ENCODE peak calls at places on chromosomes 6 and 20, in seven cellular contexts. Q is body of pancreas, U is prostate gland, R is transverse colon, T is AG04450, A is lower lobe of right lung, N is IMR-90. B is an unnamed sample.

GRCh38 chr6:144480518-144480917 is 195.4 kb downstream of the UTRN start:
- DNase-seq in Q (no peak), U (no peak), R (no peak), T (no peak), A (no peak), N (peak), B (no peak)

GRCh38 chr6:163405412-163406309 is 8.9 kb upstream of the QKI start:
- DNase-seq in Q (peak), U (peak), R (peak), T (no peak), A (peak), N (no peak), B (no peak)

GRCh38 chr6:131136021-131136847 is 967 bp downstream of the AKAP7 start:
- DNase-seq in Q (peak), U (no peak), R (peak), T (no peak), A (no peak), N (peak), B (peak)

GRCh38 chr6:144468709-144469108 is 183.6 kb downstream of the UTRN start:
- DNase-seq in Q (no peak), U (no peak), R (no peak), T (no peak), A (no peak), N (no peak), B (no peak)

GRCh38 chr6:43904311-43905123 is 134.5 kb downstream of the VEGFA start:
- DNase-seq in Q (no peak), U (no peak), R (no peak), T (no peak), A (no peak), N (no peak), B (peak)

GRCh38 chr6:49966334-49966733 is 2.4 kb upstream of the DEFB114 start:
- DNase-seq in Q (no peak), U (no peak), R (no peak), T (no peak), A (no peak), N (no peak), B (no peak)

GRCh38 chr6:76885861-76886301 is 577.4 kb downstream of the HTR1B start:
- DNase-seq in Q (no peak), U (no peak), R (no peak), T (no peak), A (no peak), N (peak), B (peak)

GRCh38 chr20:14599613-14600012 is 262.2 kb upstream of the FLRT3 start:
- DNase-seq in Q (no peak), U (no peak), R (no peak), T (no peak), A (no peak), N (no peak), B (no peak)

GRCh38 chr20:20547221-20547875 is 165.1 kb downstream of the RALGAPA2 start:
- DNase-seq in Q (no peak), U (no peak), R (no peak), T (peak), A (no peak), N (peak), B (no peak)

GRCh38 chr20:44017905-44018683 is 103.4 kb downstream of the TOX2 start:
- DNase-seq in Q (peak), U (peak), R (peak), T (peak), A (peak), N (peak), B (peak)

GRCh38 chr20:63461364-63461763 is 11.1 kb downstream of the KCNQ2 start:
- DNase-seq in Q (no peak), U (no peak), R (no peak), T (no peak), A (no peak), N (no peak), B (no peak)

GRCh38 chr6:164188861-164189260 is 774.3 kb downstream of the QKI start:
- DNase-seq in Q (no peak), U (no peak), R (no peak), T (no peak), A (no peak), N (no peak), B (no peak)

GRCh38 chr6:83378621-83379388 is 52.0 kb downstream of the ME1 start:
- DNase-seq in Q (no peak), U (no peak), R (no peak), T (peak), A (no peak), N (peak), B (peak)

GRCh38 chr6:168131464-168132415 is 52.7 kb upstream of the FRMD1 start:
- DNase-seq in Q (no peak), U (no peak), R (no peak), T (no peak), A (no peak), N (no peak), B (no peak)

GRCh38 chr6:30075094-30075986 is at the start of gene RNF39:
- DNase-seq in Q (peak), U (peak), R (peak), T (no peak), A (peak), N (no peak), B (no peak)

GRCh38 chr20:63958964-63959698 is 2.9 kb upstream of the UCKL1 start:
- DNase-seq in Q (no peak), U (no peak), R (no peak), T (no peak), A (no peak), N (no peak), B (no peak)

GRCh38 chr20:61979090-61979489 is 86.6 kb downstream of the TAF4 start:
- DNase-seq in Q (no peak), U (no peak), R (no peak), T (no peak), A (no peak), N (no peak), B (no peak)

GRCh38 chr6:153150767-153151440 is 19.8 kb upstream of the RGS17 start:
- DNase-seq in Q (no peak), U (no peak), R (no peak), T (no peak), A (no peak), N (no peak), B (no peak)

GRCh38 chr20:14816471-14816870 is 479.1 kb upstream of the FLRT3 start:
- DNase-seq in Q (no peak), U (no peak), R (no peak), T (no peak), A (no peak), N (no peak), B (no peak)

GRCh38 chr6:140124498-140124897 is 750.0 kb upstream of the CITED2 start:
- DNase-seq in Q (no peak), U (no peak), R (peak), T (no peak), A (no peak), N (no peak), B (no peak)

GRCh38 chr6:149248688-149249369 is 68.7 kb upstream of the TAB2 start:
- DNase-seq in Q (no peak), U (no peak), R (peak), T (no peak), A (no peak), N (no peak), B (no peak)

GRCh38 chr6:11096109-11096508 is 2.5 kb downstream of the SMIM13 start:
- DNase-seq in Q (peak), U (peak), R (peak), T (no peak), A (no peak), N (peak), B (peak)

GRCh38 chr20:21074605-21075336 is 31.4 kb downstream of the LINC00237 start:
- DNase-seq in Q (no peak), U (no peak), R (no peak), T (no peak), A (no peak), N (no peak), B (no peak)

GRCh38 chr6:84791233-84791632 is 26.8 kb upstream of the TBX18 start:
- DNase-seq in Q (no peak), U (no peak), R (no peak), T (no peak), A (no peak), N (no peak), B (no peak)

GRCh38 chr20:49259284-49259683 is 18.6 kb downstream of the ZNFX1 start:
- DNase-seq in Q (no peak), U (no peak), R (no peak), T (no peak), A (no peak), N (no peak), B (no peak)

GRCh38 chr6:42834056-42834455 is 45.4 kb upstream of the RPL7L1 start:
- DNase-seq in Q (no peak), U (no peak), R (no peak), T (no peak), A (no peak), N (no peak), B (no peak)

GRCh38 chr6:34514593-34515472 is 41.3 kb downstream of the SPDEF start:
- DNase-seq in Q (peak), U (no peak), R (no peak), T (peak), A (peak), N (peak), B (peak)

GRCh38 chr6:106084973-106085686 is 1.0 kb upstream of the PRDM1 start:
- DNase-seq in Q (no peak), U (no peak), R (no peak), T (no peak), A (no peak), N (peak), B (no peak)

GRCh38 chr20:62063601-62063980 is 2.1 kb downstream of the TAF4 start:
- DNase-seq in Q (no peak), U (no peak), R (peak), T (no peak), A (no peak), N (peak), B (no peak)

GRCh38 chr6:16438677-16439615 is 200.6 kb downstream of the GMPR start:
- DNase-seq in Q (no peak), U (no peak), R (no peak), T (peak), A (no peak), N (peak), B (peak)

GRCh38 chr20:6635034-6635736 is 132.3 kb upstream of the BMP2 start:
- DNase-seq in Q (no peak), U (no peak), R (no peak), T (no peak), A (no peak), N (no peak), B (no peak)

GRCh38 chr6:124487778-124488431 is 474.3 kb upstream of the RNF217 start:
- DNase-seq in Q (no peak), U (no peak), R (no peak), T (no peak), A (no peak), N (peak), B (peak)

GRCh38 chr6:7441048-7441775 is 51.6 kb downstream of the RIOK1 start:
- DNase-seq in Q (no peak), U (no peak), R (no peak), T (no peak), A (no peak), N (no peak), B (no peak)

GRCh38 chr6:7442467-7442866 is 52.9 kb downstream of the RIOK1 start:
- DNase-seq in Q (no peak), U (no peak), R (no peak), T (no peak), A (no peak), N (no peak), B (no peak)

GRCh38 chr6:7440476-7440875 is 50.9 kb downstream of the RIOK1 start:
- DNase-seq in Q (no peak), U (no peak), R (no peak), T (no peak), A (no peak), N (no peak), B (peak)

GRCh38 chr6:7438011-7438410 is 48.4 kb downstream of the RIOK1 start:
- DNase-seq in Q (no peak), U (no peak), R (no peak), T (no peak), A (no peak), N (no peak), B (no peak)

GRCh38 chr6:7439243-7439642 is 49.6 kb downstream of the RIOK1 start:
- DNase-seq in Q (no peak), U (no peak), R (no peak), T (no peak), A (no peak), N (no peak), B (no peak)
- TF ChIP-seq CTCF in Q (no peak), U (no peak), R (no peak), T (no peak), A (no peak), N (no peak), B (no peak)

GRCh38 chr20:57517904-57518303 is 7.0 kb downstream of the CTCFL start:
- DNase-seq in Q (no peak), U (no peak), R (no peak), T (no peak), A (no peak), N (no peak), B (no peak)
- H3K27ac ChIP-seq in Q (no peak), U (no peak), R (no peak), T (no peak), A (no peak), N (no peak), B (no peak)

GRCh38 chr6:31545291-31545690 is 1.1 kb downstream of the ATP6V1G2 start:
- DNase-seq in Q (no peak), U (no peak), R (no peak), T (no peak), A (no peak), N (no peak), B (no peak)

GRCh38 chr6:31548423-31548873 is 1.0 kb downstream of the NFKBIL1 start:
- DNase-seq in Q (no peak), U (no peak), R (no peak), T (no peak), A (no peak), N (no peak), B (no peak)

GRCh38 chr6:31546339-31546961 is at the start of gene ATP6V1G2:
- DNase-seq in Q (peak), U (peak), R (peak), T (peak), A (peak), N (peak), B (peak)

GRCh38 chr6:31546962-31547726 is at the start of gene NFKBIL1:
- DNase-seq in Q (peak), U (peak), R (peak), T (peak), A (peak), N (peak), B (peak)

DNA sequence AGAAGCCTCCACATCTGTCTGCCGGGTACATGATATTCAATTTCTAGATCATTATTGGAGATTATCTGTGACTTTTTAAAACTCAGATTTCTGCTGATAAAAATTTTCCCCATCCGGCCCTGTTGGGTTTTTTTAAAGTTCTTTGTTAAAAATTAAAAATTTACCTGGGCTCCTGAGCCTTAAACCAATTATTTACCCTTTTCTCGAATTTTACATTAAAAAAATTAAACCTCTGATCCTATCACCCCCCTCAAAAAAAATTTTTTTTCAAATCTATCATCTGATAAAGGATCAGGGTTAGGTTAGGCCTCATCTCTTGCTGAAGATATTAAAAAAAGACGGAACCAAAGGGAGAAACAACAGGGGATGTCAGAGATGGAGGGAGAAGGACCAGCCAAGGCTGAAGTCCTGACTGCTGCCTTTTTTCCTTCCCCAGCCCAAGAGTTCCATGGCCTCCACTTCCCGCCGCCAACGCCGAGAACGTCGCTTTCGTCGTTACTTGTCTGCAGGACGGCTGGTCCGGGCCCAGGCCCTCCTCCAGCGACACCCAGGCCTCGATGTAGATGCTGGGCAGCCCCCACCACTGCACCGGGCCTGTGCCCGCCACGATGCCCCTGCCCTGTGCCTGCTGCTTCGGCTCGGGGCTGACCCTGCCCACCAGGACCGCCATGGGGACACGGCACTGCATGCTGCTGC is 467 bp downstream of the NFKBIL1 start:
- DNase-seq in Q (no peak), U (no peak), R (no peak), T (no peak), A (peak), N (no peak), B (no peak)
- TF ChIP-seq CTCF in Q (no peak), U (no peak), R (no peak), T (no peak), A (no peak), N (no peak), B (no peak)

GRCh38 chr20:9241721-9242427 is 173.0 kb downstream of the PLCB4 start:
- DNase-seq in Q (peak), U (no peak), R (peak), T (no peak), A (no peak), N (peak), B (no peak)
- H3K27ac ChIP-seq in Q (no peak), U (no peak), R (peak), T (no peak), A (no peak), N (no peak), B (no peak)

GRCh38 chr6:3616565-3617176 is 134.8 kb downstream of the PXDC1 start:
- DNase-seq in Q (no peak), U (no peak), R (no peak), T (no peak), A (no peak), N (no peak), B (no peak)

GRCh38 chr6:3617192-3617631 is 134.3 kb downstream of the PXDC1 start:
- DNase-seq in Q (no peak), U (no peak), R (no peak), T (no peak), A (no peak), N (no peak), B (no peak)

GRCh38 chr6:3617681-3618299 is 133.7 kb downstream of the PXDC1 start:
- DNase-seq in Q (no peak), U (no peak), R (no peak), T (no peak), A (no peak), N (no peak), B (no peak)

GRCh38 chr6:3614918-3615317 is 136.6 kb downstream of the PXDC1 start:
- DNase-seq in Q (no peak), U (no peak), R (no peak), T (no peak), A (no peak), N (no peak), B (no peak)

DNA sequence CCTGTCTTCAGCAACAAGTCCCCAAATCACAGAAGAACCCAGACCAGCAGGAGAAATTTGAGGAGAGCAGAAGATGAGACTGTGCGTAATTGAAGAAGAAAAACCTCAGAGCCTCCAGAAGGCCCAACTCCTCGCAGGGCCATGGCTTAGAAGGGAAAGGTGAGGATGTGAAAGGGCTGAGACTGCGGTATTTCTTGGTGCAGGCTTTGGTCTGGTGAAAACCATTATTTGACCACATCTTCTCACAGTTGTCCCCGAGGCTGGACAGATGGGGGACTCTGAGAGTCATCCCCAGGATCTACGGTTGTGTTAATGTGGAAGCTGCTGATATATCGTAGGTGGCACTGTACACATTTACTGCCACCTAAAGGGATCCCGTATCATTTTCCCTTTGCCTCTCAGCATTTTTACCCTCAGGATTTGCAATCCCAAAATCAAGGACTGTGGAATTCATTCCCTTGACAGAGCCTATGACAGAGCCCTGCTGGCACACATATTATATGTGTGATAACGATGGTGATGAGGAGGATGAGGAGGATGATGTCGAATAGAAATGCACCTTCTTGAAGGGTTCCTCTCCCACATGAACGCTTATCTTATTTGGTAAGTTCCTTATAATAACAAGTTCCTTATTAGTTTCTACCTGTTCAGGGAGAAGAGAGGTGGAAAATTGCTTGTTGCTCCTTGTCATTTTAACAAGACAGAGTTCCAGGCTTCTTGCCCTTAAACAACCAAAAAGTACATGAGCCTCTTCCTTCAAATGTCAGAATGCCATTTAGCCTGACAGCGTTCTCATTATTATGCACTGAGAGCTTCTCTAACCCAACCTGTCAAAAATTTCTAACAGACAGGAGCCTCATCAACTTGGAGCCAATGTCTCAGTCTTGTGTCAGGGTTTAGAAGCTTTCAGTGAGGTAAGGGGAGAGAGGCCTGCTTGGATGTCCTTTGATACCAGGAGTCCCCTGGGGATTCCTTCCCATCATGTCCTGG is 135.8 kb downstream of the PXDC1 start:
- DNase-seq in Q (no peak), U (no peak), R (no peak), T (no peak), A (no peak), N (no peak), B (no peak)
- TF ChIP-seq CTCF in Q (no peak), U (no peak), R (no peak), T (no peak), A (no peak), N (no peak), B (no peak)

GRCh38 chr20:25012616-25013189 is 20.2 kb upstream of the APMAP start:
- DNase-seq in Q (peak), U (no peak), R (no peak), T (no peak), A (no peak), N (no peak), B (no peak)
- H3K27ac ChIP-seq in Q (peak), U (no peak), R (no peak), T (no peak), A (no peak), N (no peak), B (no peak)

GRCh38 chr20:53208110-53208908 is 236.2 kb downstream of the TSHZ2 start:
- DNase-seq in Q (no peak), U (no peak), R (no peak), T (no peak), A (no peak), N (no peak), B (no peak)
- TF ChIP-seq CTCF in Q (no peak), U (no peak), R (no peak), T (no peak), A (no peak), N (no peak), B (no peak)

GRCh38 chr6:86456786-86457185 is 480.5 kb upstream of the HTR1E start:
- DNase-seq in Q (no peak), U (no peak), R (no peak), T (no peak), A (no peak), N (no peak), B (no peak)

DNA sequence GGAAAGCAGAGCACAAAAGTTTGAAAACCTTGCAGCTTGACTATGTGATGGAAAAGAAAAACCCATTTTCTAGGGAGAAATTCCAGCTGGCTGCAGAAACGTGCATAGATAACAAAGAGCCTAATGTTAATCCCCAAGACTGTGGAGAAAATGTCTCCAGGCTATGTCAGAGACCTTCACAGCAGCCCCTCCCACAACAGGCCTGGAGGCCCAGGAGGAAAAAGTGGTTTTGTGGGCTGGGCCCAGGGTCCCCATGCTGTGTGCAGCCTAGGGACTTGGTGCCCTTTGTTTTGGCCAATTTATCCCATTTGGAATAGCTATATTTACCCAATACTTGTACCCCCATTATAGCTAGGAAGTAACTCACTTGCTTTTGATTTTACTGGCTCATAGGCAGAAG is 484.1 kb upstream of the HTR1E start:
- DNase-seq in Q (no peak), U (no peak), R (no peak), T (no peak), A (no peak), N (no peak), B (no peak)
- H3K27ac ChIP-seq in Q (no peak), U (no peak), R (no peak), T (no peak), A (no peak), N (no peak), B (no peak)